ENCODE peak calls at places on chromosomes 13 and 19, in six cellular contexts. Y is NCI-H226, C is NCI-H1694 treated with DMSO at 0.1 percent for 48 hours, V is T-helper 2 cell, N is aorta, I is NCI-H187 treated with DMSO at 0.1 percent for 48 hours. X is an unnamed sample.

GRCh38 chr19:17327654-17328516 is 6.8 kb downstream of the ANO8 start:
- DNase-seq in I (no peak), V (peak), C (no peak), Y (peak), N (no peak), X (peak)

GRCh38 chr13:100306444-100306999 is 217.6 kb downstream of the PCCA start:
- DNase-seq in C (no peak), N (no peak), V (no peak), Y (no peak), I (no peak), X (no peak)

GRCh38 chr13:49046002-49046401 is 70.3 kb downstream of the FNDC3A start:
- DNase-seq in V (no peak), C (no peak), Y (no peak), N (no peak), I (no peak), X (no peak)

GRCh38 chr13:48853381-48854102 is 122.2 kb upstream of the FNDC3A start:
- DNase-seq in I (no peak), Y (no peak), C (no peak), V (no peak), N (no peak), X (no peak)

GRCh38 chr13:99395436-99395835 is 88.2 kb upstream of the GPR183 start:
- DNase-seq in C (no peak), Y (no peak), V (no peak), I (no peak), N (no peak), X (no peak)

GRCh38 chr19:50896591-50897190 is 14.5 kb downstream of the KLK4 start:
- DNase-seq in N (no peak), Y (peak), C (no peak), I (no peak), V (no peak), X (no peak)

GRCh38 chr19:12993562-12993961 is 1.7 kb upstream of the NFIX start:
- DNase-seq in N (no peak), C (no peak), V (no peak), Y (no peak), I (no peak), X (no peak)

GRCh38 chr13:40401911-40402776 is 264.3 kb downstream of the FOXO1 start:
- DNase-seq in Y (peak), N (peak), C (no peak), I (no peak), V (no peak), X (peak)

GRCh38 chr13:36453518-36453917 is 21.2 kb downstream of the CCNA1 start:
- DNase-seq in N (no peak), Y (no peak), I (no peak), V (no peak), C (no peak), X (no peak)

GRCh38 chr19:8028951-8029491 is 23.5 kb upstream of the CCL25 start:
- DNase-seq in V (no peak), Y (no peak), C (no peak), N (no peak), I (no peak), X (no peak)

GRCh38 chr19:4130635-4131438 is 6.9 kb upstream of the MAP2K2 start:
- DNase-seq in N (no peak), I (no peak), V (no peak), Y (peak), C (no peak), X (no peak)

GRCh38 chr13:59478908-59479307 is 684.8 kb downstream of the DIAPH3 start:
- DNase-seq in Y (no peak), C (no peak), N (no peak), V (no peak), I (no peak), X (no peak)

GRCh38 chr13:45781553-45782326 is 69.8 kb downstream of the SIAH3 start:
- DNase-seq in I (peak), V (no peak), C (peak), Y (peak), N (peak), X (no peak)

GRCh38 chr19:41299755-41300089 is 10.2 kb upstream of the CCDC97 start:
- DNase-seq in Y (no peak), V (no peak), N (peak), I (no peak), C (no peak), X (no peak)

GRCh38 chr19:48818234-48818823 is 7.5 kb upstream of the BCAT2 start:
- DNase-seq in Y (no peak), C (no peak), N (no peak), I (peak), V (no peak), X (no peak)

GRCh38 chr19:5340637-5341447 is at the start of gene PTPRS:
- DNase-seq in Y (peak), I (no peak), N (peak), V (peak), C (peak), X (no peak)

GRCh38 chr13:37747071-37747612 is 122.4 kb downstream of the TRPC4 start:
- DNase-seq in Y (peak), C (no peak), I (peak), V (no peak), N (no peak), X (no peak)

GRCh38 chr19:31448221-31448657 is 99.0 kb upstream of the TSHZ3 start:
- DNase-seq in C (no peak), Y (no peak), I (no peak), N (no peak), V (no peak), X (no peak)

GRCh38 chr13:88257706-88258105 is 586.5 kb downstream of the SLITRK5 start:
- DNase-seq in Y (no peak), N (no peak), V (no peak), C (no peak), I (no peak), X (no peak)

GRCh38 chr13:91242652-91243051 is 104.8 kb upstream of the MIR17HG start:
- DNase-seq in I (no peak), N (no peak), C (no peak), V (no peak), Y (no peak), X (no peak)

GRCh38 chr13:98975822-98976261 is 2.0 kb downstream of the DOCK9 start:
- DNase-seq in C (no peak), I (no peak), N (no peak), V (no peak), Y (no peak), X (no peak)

GRCh38 chr13:92842145-92842544 is 384.5 kb upstream of the GPC6 start:
- DNase-seq in C (no peak), I (no peak), Y (peak), V (no peak), N (no peak), X (no peak)

GRCh38 chr13:48896312-48896711 is 79.4 kb upstream of the FNDC3A start:
- DNase-seq in V (no peak), C (no peak), I (no peak), N (no peak), Y (peak), X (no peak)

GRCh38 chr13:31200636-31200970 is 828 bp downstream of the B3GLCT start:
- DNase-seq in C (no peak), Y (no peak), I (no peak), N (peak), V (no peak), X (no peak)

X was measured in CD14-positive monocyte.